ENCODE peak calls at places on chromosome 7, in ten cellular contexts. R, S, L, E, D, J, Z, F, Y and A are unnamed samples.

GRCh38 chr7:4171029-4171786 is 510.9 kb upstream of the FOXK1 start:
- DNase-seq in R (no peak), Y (no peak), E (no peak), L (no peak), F (no peak), Z (no peak), S (no peak), J (no peak), D (no peak), A (no peak)

GRCh38 chr7:56218510-56218909 is 102.3 kb upstream of the NUPR2 start:
- DNase-seq in Y (no peak), J (no peak), F (no peak), D (no peak), E (no peak), R (no peak), S (peak), Z (no peak), L (no peak), A (no peak)

GRCh38 chr7:100891555-100891954 is 2.0 kb upstream of the UFSP1 start:
- DNase-seq in J (peak), R (no peak), D (no peak), L (no peak), F (no peak), Z (peak), E (peak), S (peak), Y (no peak), A (peak)

GRCh38 chr7:30430300-30430699 is 48.3 kb downstream of the NOD1 start:
- DNase-seq in S (no peak), F (no peak), Z (no peak), R (no peak), E (peak), D (no peak), L (no peak), J (no peak), Y (no peak), A (no peak)

GRCh38 chr7:132380065-132380464 is 196.2 kb downstream of the PLXNA4 start:
- DNase-seq in Y (no peak), Z (peak), E (no peak), F (no peak), L (peak), D (no peak), R (no peak), S (no peak), J (no peak), A (no peak)

GRCh38 chr7:25349283-25349682 is 121.0 kb upstream of the NPVF start:
- DNase-seq in L (no peak), Y (no peak), D (no peak), Z (no peak), E (no peak), J (no peak), R (no peak), S (no peak), F (no peak), A (no peak)

GRCh38 chr7:2248984-2249694 is 7.1 kb downstream of the NUDT1 start:
- DNase-seq in S (peak), D (no peak), L (peak), R (no peak), Z (peak), F (peak), E (peak), Y (no peak), J (peak), A (peak)

GRCh38 chr7:157483515-157483914 is 146.7 kb downstream of the DNAJB6 start:
- DNase-seq in Z (no peak), J (no peak), S (no peak), F (no peak), E (no peak), Y (no peak), R (no peak), L (peak), D (no peak), A (no peak)

GRCh38 chr7:75905785-75906604 is 9.0 kb upstream of the POR start:
- DNase-seq in E (no peak), L (peak), J (peak), Z (peak), F (peak), D (no peak), R (peak), Y (peak), S (peak), A (peak)

GRCh38 chr7:148975896-148976295 is 52.4 kb downstream of the PDIA4 start:
- DNase-seq in Z (no peak), R (no peak), L (no peak), D (no peak), Y (no peak), S (no peak), E (no peak), J (no peak), F (no peak), A (no peak)

GRCh38 chr7:90209776-90210175 is 1.8 kb upstream of the STEAP2 start:
- DNase-seq in S (peak), D (no peak), F (no peak), E (no peak), Y (no peak), R (no peak), Z (peak), L (no peak), J (no peak), A (no peak)

GRCh38 chr7:84060760-84061261 is 133.8 kb downstream of the SEMA3A start:
- DNase-seq in S (no peak), L (no peak), Y (no peak), D (no peak), F (no peak), E (peak), Z (peak), R (no peak), J (peak), A (no peak)

GRCh38 chr7:138186951-138187351 is 110.7 kb downstream of the AKR1D1 start:
- DNase-seq in E (peak), R (no peak), Y (peak), D (no peak), J (peak), S (peak), L (no peak), F (no peak), Z (no peak), A (peak)

GRCh38 chr7:43220250-43220649 is 107.8 kb downstream of the HECW1 start:
- DNase-seq in E (peak), F (no peak), L (no peak), D (no peak), R (no peak), Y (no peak), Z (peak), S (peak), J (peak), A (no peak)

GRCh38 chr7:55271661-55272060 is 93.5 kb upstream of the LANCL2 start:
- DNase-seq in J (no peak), Z (no peak), E (no peak), D (no peak), Y (no peak), L (no peak), F (no peak), R (no peak), S (no peak), A (no peak)

GRCh38 chr7:156429514-156429913 is 211.1 kb upstream of the RNF32 start:
- DNase-seq in R (no peak), Y (no peak), L (no peak), J (no peak), S (no peak), D (no peak), E (no peak), F (no peak), Z (no peak), A (no peak)

GRCh38 chr7:18753972-18754610 is 258.5 kb downstream of the HDAC9 start:
- DNase-seq in L (no peak), E (no peak), S (peak), D (no peak), Z (peak), J (peak), F (no peak), Y (no peak), R (no peak), A (no peak)

GRCh38 chr7:104231054-104232046 is 23.5 kb upstream of the ORC5 start:
- DNase-seq in L (peak), S (peak), Y (peak), J (peak), F (peak), Z (peak), R (peak), D (peak), E (peak), A (peak)

GRCh38 chr7:90624128-90624980 is 28.2 kb downstream of the CDK14 start:
- DNase-seq in Z (peak), L (no peak), S (no peak), J (peak), E (no peak), D (no peak), F (peak), R (no peak), Y (no peak), A (no peak)

GRCh38 chr7:98641646-98642489 is 24.8 kb downstream of the NPTX2 start:
- DNase-seq in E (no peak), J (no peak), F (no peak), Y (no peak), R (no peak), Z (no peak), L (no peak), S (no peak), D (no peak), A (no peak)

GRCh38 chr7:12635830-12636229 is 51.6 kb upstream of the ARL4A start:
- DNase-seq in S (peak), D (no peak), Z (no peak), L (no peak), J (peak), F (no peak), Y (no peak), E (no peak), R (no peak), A (no peak)

GRCh38 chr7:36216063-36216684 is 63.1 kb downstream of the EEPD1 start:
- DNase-seq in L (no peak), J (no peak), D (no peak), R (no peak), Z (peak), Y (no peak), E (no peak), F (peak), S (no peak), A (no peak)

GRCh38 chr7:148773344-148773743 is 74.6 kb downstream of the CUL1 start:
- DNase-seq in Y (no peak), S (peak), D (no peak), F (no peak), Z (no peak), E (no peak), R (no peak), J (peak), L (no peak), A (no peak)

GRCh38 chr7:69967152-69967591 is 368.9 kb downstream of the AUTS2 start:
- DNase-seq in Z (no peak), D (no peak), F (no peak), J (no peak), R (no peak), L (peak), S (peak), Y (no peak), E (no peak), A (no peak)

GRCh38 chr7:43649755-43650274 is 66.9 kb downstream of the STK17A start:
- DNase-seq in L (no peak), Z (no peak), E (no peak), Y (no peak), D (no peak), F (no peak), J (peak), S (peak), R (no peak), A (peak)

GRCh38 chr7:86904949-86905834 is 154.3 kb downstream of the ELAPOR2 start:
- DNase-seq in S (peak), Z (peak), L (no peak), E (no peak), F (peak), J (peak), R (no peak), D (no peak), Y (peak), A (peak)

GRCh38 chr7:132290021-132290420 is 286.2 kb downstream of the PLXNA4 start:
- DNase-seq in S (no peak), J (no peak), Z (no peak), R (no peak), Y (no peak), F (no peak), L (no peak), E (no peak), D (no peak), A (no peak)

GRCh38 chr7:14385074-14385473 is 395.6 kb upstream of the ETV1 start:
- DNase-seq in J (no peak), Z (peak), D (no peak), F (no peak), R (no peak), E (no peak), S (peak), L (no peak), Y (no peak), A (no peak)

GRCh38 chr7:7098280-7098818 is 84.0 kb upstream of the C1GALT1 start:
- DNase-seq in R (no peak), S (no peak), D (no peak), F (no peak), Y (no peak), L (no peak), J (no peak), Z (no peak), E (no peak), A (no peak)

GRCh38 chr7:1693991-1694524 is 24.0 kb downstream of the ELFN1 start:
- DNase-seq in F (peak), S (peak), L (peak), J (peak), D (no peak), Y (no peak), R (peak), E (peak), Z (peak), A (peak)

GRCh38 chr7:147952918-147953317 is 637.6 kb upstream of the C7orf33 start:
- DNase-seq in R (no peak), F (no peak), L (no peak), E (no peak), D (no peak), J (no peak), Y (no peak), Z (no peak), S (no peak), A (no peak)

GRCh38 chr7:117127585-117128168 is 174.4 kb downstream of the ST7 start:
- DNase-seq in S (peak), R (no peak), L (no peak), E (peak), Z (peak), D (no peak), J (peak), F (peak), Y (peak), A (peak)

GRCh38 chr7:51141451-51141971 is 175.1 kb downstream of the COBL start:
- DNase-seq in F (no peak), L (no peak), D (no peak), Y (peak), Z (peak), J (peak), R (no peak), E (peak), S (peak), A (peak)

GRCh38 chr7:156166692-156167416 is 354.6 kb upstream of the SHH start:
- DNase-seq in R (no peak), E (no peak), F (no peak), Y (no peak), D (no peak), S (no peak), L (no peak), J (no peak), Z (no peak), A (no peak)

GRCh38 chr7:151461096-151461941 is 21.4 kb upstream of the CRYGN start:
- DNase-seq in L (no peak), D (no peak), E (no peak), Y (no peak), J (no peak), S (no peak), Z (no peak), R (no peak), F (no peak), A (no peak)

GRCh38 chr7:99083068-99083651 is 60.7 kb downstream of the SMURF1 start:
- DNase-seq in J (no peak), R (no peak), L (no peak), Y (no peak), S (no peak), F (no peak), Z (peak), E (no peak), D (no peak), A (no peak)

GRCh38 chr7:96277921-96278320 is 44.0 kb downstream of the SLC25A13 start:
- DNase-seq in Z (no peak), Y (no peak), L (no peak), J (no peak), D (no peak), S (no peak), F (no peak), R (no peak), E (no peak), A (no peak)